ENCODE peak calls at places on chromosomes 1 and 21, in six cellular contexts. A is spleen, N is hepatocyte, R is neural crest cell, V is ovary, F is AG04450. T is an unnamed sample.

GRCh38 chr1:246052603-246053002 is 454.5 kb downstream of the SMYD3 start:
- DNase-seq in A (no peak), N (no peak), R (no peak), V (no peak), F (no peak), T (no peak)

GRCh38 chr1:67120855-67121619 is 13.7 kb downstream of the C1orf141 start:
- DNase-seq in A (no peak), N (no peak), R (no peak), V (no peak), F (no peak), T (no peak)

GRCh38 chr1:62198069-62198780 is 3.6 kb downstream of the L1TD1 start:
- DNase-seq in A (no peak), N (no peak), R (no peak), V (no peak), F (no peak), T (no peak)

GRCh38 chr1:10473145-10473765 is 926 bp upstream of the DFFA start:
- DNase-seq in A (no peak), N (no peak), R (no peak), V (no peak), F (no peak), T (no peak)

GRCh38 chr1:1776672-1777393 is 1.4 kb downstream of the NADK start:
- DNase-seq in A (no peak), N (peak; percentile 41), R (no peak), V (no peak), F (no peak), T (no peak)

GRCh38 chr1:159951016-159951415 is 3.0 kb downstream of the SLAMF9 start:
- DNase-seq in A (no peak), N (no peak), R (no peak), V (no peak), F (no peak), T (no peak)

GRCh38 chr1:9902060-9902452 is 8.0 kb downstream of the CTNNBIP1 start:
- DNase-seq in A (no peak), N (no peak), R (no peak), V (no peak), F (no peak), T (no peak)

GRCh38 chr1:4654764-4655673 is 610 bp downstream of the AJAP1 start:
- DNase-seq in A (no peak), N (peak; percentile 37), R (peak; percentile 8), V (no peak), F (no peak), T (no peak)

GRCh38 chr1:170619167-170620030 is 44.5 kb upstream of the PRRX1 start:
- DNase-seq in A (no peak), N (no peak), R (no peak), V (no peak), F (no peak), T (peak; percentile 29)

GRCh38 chr21:46099476-46099875 is 1.6 kb downstream of the COL6A2 start:
- DNase-seq in A (peak; percentile 75), N (peak; percentile 55), R (no peak), V (peak; percentile 49), F (no peak), T (no peak)

GRCh38 chr1:24191860-24192259 is 4.8 kb upstream of the IFNLR1 start:
- DNase-seq in A (no peak), N (peak; percentile 64), R (no peak), V (no peak), F (no peak), T (no peak)

GRCh38 chr1:10553124-10553523 is 78.4 kb downstream of the PEX14 start:
- DNase-seq in A (no peak), N (no peak), R (no peak), V (no peak), F (no peak), T (no peak)

GRCh38 chr1:41319803-41320711 is 41.2 kb upstream of the FOXO6 start:
- DNase-seq in A (no peak), N (no peak), R (no peak), V (peak; percentile 57), F (no peak), T (no peak)

GRCh38 chr1:184160942-184161698 is 109.6 kb downstream of the TSEN15 start:
- DNase-seq in A (no peak), N (no peak), R (no peak), V (no peak), F (no peak), T (no peak)

GRCh38 chr1:77382361-77382760 is 100.5 kb downstream of the AK5 start:
- DNase-seq in A (no peak), N (no peak), R (no peak), V (no peak), F (no peak), T (no peak)

GRCh38 chr1:203931953-203932352 is 70.6 kb downstream of the SNRPE start:
- DNase-seq in A (no peak), N (no peak), R (no peak), V (no peak), F (no peak), T (no peak)

GRCh38 chr1:7643445-7643844 is 127.7 kb upstream of the VAMP3 start:
- DNase-seq in A (no peak), N (peak; percentile 45), R (no peak), V (no peak), F (no peak), T (no peak)

GRCh38 chr1:203858055-203858454 is 3.3 kb upstream of the SNRPE start:
- DNase-seq in A (no peak), N (peak; percentile 10), R (no peak), V (no peak), F (peak; percentile 63), T (no peak)

GRCh38 chr1:61812916-61813315 is 70.6 kb downstream of the PATJ start:
- DNase-seq in A (no peak), N (no peak), R (no peak), V (no peak), F (no peak), T (no peak)

GRCh38 chr1:65214340-65215027 is 66.5 kb downstream of the AK4 start:
- DNase-seq in A (no peak), N (no peak), R (no peak), V (no peak), F (no peak), T (no peak)

GRCh38 chr1:92816732-92817131 is 15.1 kb upstream of the RPL5 start:
- DNase-seq in A (no peak), N (no peak), R (no peak), V (no peak), F (no peak), T (no peak)

GRCh38 chr1:201149400-201149799 is 4.9 kb downstream of the TMEM9 start:
- DNase-seq in A (peak; percentile 13), N (peak; percentile 63), R (no peak), V (no peak), F (no peak), T (no peak)

GRCh38 chr1:59779949-59780348 is 34.8 kb upstream of the HOOK1 start:
- DNase-seq in A (no peak), N (no peak), R (no peak), V (no peak), F (no peak), T (no peak)
- TF ChIP-seq CTCF in A (no peak), N (no peak), R (peak; percentile 48), V (no peak), F (no peak), T (peak; percentile 24)

GRCh38 chr1:154330669-154331068 is 5.3 kb downstream of the ATP8B2 start:
- DNase-seq in A (no peak), N (no peak), R (no peak), V (no peak), F (no peak), T (no peak)

GRCh38 chr1:154337253-154337894 is 12.0 kb downstream of the ATP8B2 start:
- DNase-seq in A (no peak), N (no peak), R (no peak), V (no peak), F (no peak), T (no peak)

GRCh38 chr1:154338875-154339274 is 13.6 kb downstream of the ATP8B2 start:
- DNase-seq in A (no peak), N (no peak), R (no peak), V (no peak), F (no peak), T (no peak)

GRCh38 chr1:154334647-154335350 is 9.5 kb downstream of the ATP8B2 start:
- DNase-seq in A (peak; percentile 96), N (peak; percentile 94), R (peak; percentile 85), V (peak; percentile 75), F (no peak), T (peak; percentile 65)

DNA sequence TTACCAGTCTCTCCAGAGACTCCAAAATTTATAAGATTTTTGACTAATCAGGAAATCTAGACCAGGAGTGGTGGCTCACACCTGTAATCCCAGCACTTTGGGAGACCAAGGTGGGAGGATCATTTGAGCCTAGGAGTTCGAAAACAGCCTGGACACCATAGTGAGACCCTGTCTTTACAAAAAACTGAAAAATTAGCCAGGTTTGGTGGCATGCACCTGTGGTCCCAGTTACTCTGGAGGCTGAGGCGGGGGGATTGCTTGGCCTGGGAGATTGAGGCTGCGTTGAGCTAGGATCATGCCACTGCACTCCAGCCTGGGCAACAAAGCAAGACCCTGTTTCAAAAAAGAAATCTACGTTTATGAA is 10.0 kb downstream of the ATP8B2 start:
- DNase-seq in A (no peak), N (peak; percentile 1), R (no peak), V (no peak), F (no peak), T (no peak)
- TF ChIP-seq CTCF in A (no peak), N (no peak), R (peak; percentile 26), V (no peak), F (no peak), T (no peak)

DNA sequence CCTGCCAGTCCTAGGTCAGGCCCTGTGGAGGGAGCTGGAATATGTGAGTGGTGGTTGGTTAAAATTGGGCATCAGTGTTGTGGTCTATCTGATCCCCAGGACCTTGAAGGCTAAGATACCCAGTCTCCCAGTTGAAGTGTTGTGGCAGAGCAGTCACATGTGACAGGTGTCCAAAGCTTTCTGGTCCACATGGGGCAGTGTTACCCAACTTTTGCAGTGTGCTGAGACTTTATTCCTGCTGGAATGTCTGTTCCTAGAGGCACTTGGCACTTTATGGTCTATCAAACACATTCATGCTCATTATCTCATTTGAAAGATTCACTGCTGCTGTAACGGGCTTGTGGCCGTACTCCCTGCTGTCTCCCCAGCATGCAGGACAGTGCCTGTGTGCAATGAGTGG is 21.0 kb upstream of the LORICRIN start:
- DNase-seq in A (no peak), N (no peak), R (no peak), V (no peak), F (no peak), T (no peak)
- TF ChIP-seq CTCF in A (no peak), N (no peak), R (peak; percentile 35), V (no peak), F (no peak), T (no peak)

DNA sequence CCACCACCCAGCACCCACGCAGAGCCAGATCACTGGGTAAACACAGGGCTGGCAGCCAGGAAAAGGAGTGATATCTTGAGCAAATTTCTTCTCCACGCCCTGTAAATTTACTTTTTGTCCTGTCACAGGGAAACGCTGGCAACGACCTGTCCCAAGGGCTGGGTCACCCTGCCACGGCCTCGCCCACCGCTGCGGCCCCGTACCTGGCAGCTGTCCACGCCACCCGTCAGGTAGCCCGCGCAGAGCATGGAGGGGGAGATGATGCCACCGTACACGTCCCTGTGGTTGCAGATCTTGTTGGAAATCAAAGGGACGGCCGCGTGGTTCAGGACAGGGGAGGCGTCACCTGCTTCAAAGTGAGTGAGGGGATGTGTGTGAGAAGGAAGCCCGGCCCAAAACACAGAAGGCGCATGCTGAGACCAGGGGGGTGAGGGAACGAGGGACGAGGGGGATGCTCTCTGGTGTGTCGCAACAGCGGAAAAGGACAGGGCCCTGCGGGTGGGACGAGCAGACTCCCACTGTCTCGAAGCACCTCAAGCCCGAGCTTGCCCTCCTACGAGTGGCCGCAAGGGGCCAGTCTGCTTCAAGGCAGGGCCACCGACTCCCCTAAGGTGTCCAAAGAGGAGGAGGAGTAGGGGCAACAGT is 10.1 kb upstream of the TFF1 start:
- DNase-seq in A (peak; percentile 67), N (no peak), R (no peak), V (no peak), F (no peak), T (no peak)
- TF ChIP-seq CTCF in A (no peak), N (no peak), R (no peak), V (no peak), F (no peak), T (no peak)